ENCODE peak calls at places on chromosomes 16 and 17, in four cellular contexts. R, W, U and Y are unnamed samples.

GRCh38 chr16:72992142-72992601 is 55.8 kb downstream of the ZFHX3 start:
- DNase-seq in R (no peak), U (no peak), W (no peak), Y (no peak)

GRCh38 chr17:19567216-19568015 is 33.8 kb downstream of the SLC47A1 start:
- DNase-seq in R (peak), W (no peak), U (no peak), Y (no peak)

GRCh38 chr17:39867084-39867890 is 715 bp upstream of the ZPBP2 start:
- DNase-seq in U (peak), R (no peak), W (no peak), Y (no peak)

GRCh38 chr16:56910654-56911539 is 21.0 kb upstream of the HERPUD1 start:
- DNase-seq in U (no peak), W (peak), R (peak), Y (no peak)

GRCh38 chr16:85457366-85457765 is 155.8 kb upstream of the GSE1 start:
- DNase-seq in R (no peak), U (no peak), W (no peak), Y (no peak)

GRCh38 chr16:70656712-70657263 is 10.4 kb downstream of the IL34 start:
- DNase-seq in U (no peak), W (no peak), R (no peak), Y (no peak)

GRCh38 chr17:68847711-68848110 is 107.5 kb downstream of the ABCA8 start:
- DNase-seq in U (no peak), R (no peak), W (no peak), Y (no peak)

GRCh38 chr17:14460502-14460901 is 159.6 kb downstream of the HS3ST3B1 start:
- DNase-seq in U (no peak), R (no peak), W (no peak), Y (no peak)

GRCh38 chr16:12403746-12404658 is 399.7 kb downstream of the CPPED1 start:
- DNase-seq in W (no peak), U (no peak), R (no peak), Y (no peak)

GRCh38 chr16:49734330-49734729 is 121.6 kb downstream of the ZNF423 start:
- DNase-seq in W (no peak), R (no peak), U (no peak), Y (no peak)